ENCODE peak calls at places on chromosomes 5 and 9, in nine cellular contexts. Q is EL; T is Daoy; N is GM04503; D is GM20000; W is sciatic nerve; V is NCI-H1694; U is GM12892; A is effector memory CD8-positive, alpha-beta T cell. S is an unnamed sample.

GRCh38 chr5:169721771-169722170 is 84.7 kb downstream of the DOCK2 start:
- DNase-seq in Q (no peak), T (no peak), N (no peak), D (no peak), W (no peak), V (no peak), U (no peak), A (no peak), S (no peak)

GRCh38 chr9:133609311-133610098 is at the start of gene FAM163B:
- DNase-seq in Q (no peak), T (peak), N (no peak), D (no peak), W (no peak), V (no peak), U (no peak), A (no peak), S (no peak)

GRCh38 chr9:121455527-121456239 is 44.0 kb downstream of the GGTA1 start:
- DNase-seq in Q (no peak), T (peak), N (no peak), D (peak), W (no peak), V (no peak), U (peak), A (no peak), S (no peak)

GRCh38 chr5:10842823-10843222 is 81.8 kb upstream of the DAP start:
- DNase-seq in Q (no peak), T (no peak), N (no peak), D (no peak), W (no peak), V (no peak), U (no peak), A (no peak), S (no peak)

GRCh38 chr9:33230756-33231691 is 8.9 kb upstream of the SPINK4 start:
- DNase-seq in Q (no peak), T (no peak), N (no peak), D (no peak), W (no peak), V (no peak), U (no peak), A (no peak), S (no peak)

GRCh38 chr9:121769939-121770338 is 118.5 kb downstream of the DAB2IP start:
- DNase-seq in Q (no peak), T (no peak), N (no peak), D (no peak), W (no peak), V (no peak), U (no peak), A (no peak), S (no peak)

GRCh38 chr5:151643385-151643784 is 43.3 kb downstream of the SPARC start:
- DNase-seq in Q (no peak), T (no peak), N (no peak), D (no peak), W (no peak), V (no peak), U (no peak), A (no peak), S (no peak)

GRCh38 chr5:169435506-169436230 is 134.7 kb upstream of the SLIT3 start:
- DNase-seq in Q (peak), T (no peak), N (peak), D (no peak), W (no peak), V (no peak), U (no peak), A (no peak), S (no peak)

GRCh38 chr5:1010181-1010510 is 1.5 kb downstream of the NKD2 start:
- DNase-seq in Q (no peak), T (no peak), N (no peak), D (no peak), W (no peak), V (no peak), U (no peak), A (no peak), S (no peak)

GRCh38 chr5:63125862-63126261 is 547.2 kb downstream of the LRRC70 start:
- DNase-seq in Q (peak), T (no peak), N (no peak), D (peak), W (no peak), V (no peak), U (no peak), A (no peak), S (no peak)

GRCh38 chr9:116323571-116323970 is 170.0 kb downstream of the PAPPA start:
- DNase-seq in Q (no peak), T (no peak), N (no peak), D (no peak), W (no peak), V (no peak), U (no peak), A (no peak), S (no peak)

GRCh38 chr9:69758981-69759477 is 782 bp downstream of the PTAR1 start:
- DNase-seq in Q (peak), T (no peak), N (no peak), D (no peak), W (no peak), V (no peak), U (no peak), A (no peak), S (no peak)

GRCh38 chr5:105836263-105836662 is 1834.5 kb downstream of the EFNA5 start:
- DNase-seq in Q (no peak), T (no peak), N (no peak), D (no peak), W (no peak), V (no peak), U (no peak), A (no peak), S (no peak)

GRCh38 chr5:133635051-133635450 is 22.7 kb upstream of the FSTL4 start:
- DNase-seq in Q (peak), T (peak), N (no peak), D (no peak), W (no peak), V (no peak), U (no peak), A (no peak), S (no peak)

GRCh38 chr5:67214713-67215591 is 18.4 kb upstream of the CD180 start:
- DNase-seq in Q (no peak), T (no peak), N (no peak), D (no peak), W (no peak), V (no peak), U (no peak), A (no peak), S (no peak)

GRCh38 chr9:137311971-137312851 is 10.1 kb upstream of the NRARP start:
- DNase-seq in Q (no peak), T (peak), N (no peak), D (peak), W (peak), V (no peak), U (no peak), A (no peak), S (no peak)

GRCh38 chr9:97064171-97064570 is 25.2 kb upstream of the CTSV start:
- DNase-seq in Q (no peak), T (no peak), N (no peak), D (no peak), W (no peak), V (no peak), U (no peak), A (no peak), S (no peak)

GRCh38 chr5:17222679-17223078 is 5.2 kb downstream of the BASP1 start:
- DNase-seq in Q (no peak), T (no peak), N (no peak), D (no peak), W (no peak), V (no peak), U (no peak), A (no peak), S (no peak)

GRCh38 chr5:124754206-124754927 is 7.9 kb upstream of the ZNF608 start:
- DNase-seq in Q (no peak), T (no peak), N (no peak), D (no peak), W (no peak), V (peak), U (no peak), A (no peak), S (no peak)

GRCh38 chr5:174916227-174916626 is 191.8 kb downstream of the MSX2 start:
- DNase-seq in Q (no peak), T (no peak), N (no peak), D (no peak), W (no peak), V (no peak), U (no peak), A (no peak), S (no peak)

GRCh38 chr5:96655506-96655905 is 6.7 kb upstream of the CAST start:
- DNase-seq in Q (peak), T (no peak), N (no peak), D (no peak), W (no peak), V (no peak), U (no peak), A (no peak), S (no peak)

GRCh38 chr9:137369111-137369787 is 53.7 kb downstream of the EXD3 start:
- DNase-seq in Q (no peak), T (no peak), N (no peak), D (no peak), W (peak), V (no peak), U (no peak), A (no peak), S (no peak)

GRCh38 chr5:96789794-96790193 is 18.0 kb downstream of the ERAP1 start:
- DNase-seq in Q (no peak), T (no peak), N (no peak), D (no peak), W (no peak), V (no peak), U (no peak), A (no peak), S (no peak)

GRCh38 chr5:127849891-127850290 is 146.7 kb downstream of the CCDC192 start:
- DNase-seq in Q (no peak), T (no peak), N (no peak), D (no peak), W (no peak), V (no peak), U (no peak), A (no peak), S (no peak)

GRCh38 chr9:92146610-92147009 is 31.4 kb upstream of the SPTLC1 start:
- DNase-seq in Q (peak), T (no peak), N (no peak), D (no peak), W (no peak), V (no peak), U (no peak), A (no peak), S (no peak)

GRCh38 chr5:150584561-150585335 is 55.7 kb upstream of the SYNPO start:
- DNase-seq in Q (no peak), T (no peak), N (no peak), D (no peak), W (peak), V (no peak), U (no peak), A (no peak), S (no peak)

GRCh38 chr9:90919883-90920282 is 118.3 kb downstream of the SYK start:
- DNase-seq in Q (no peak), T (no peak), N (no peak), D (no peak), W (no peak), V (no peak), U (no peak), A (no peak), S (no peak)

GRCh38 chr5:175484322-175484721 is 6.0 kb downstream of the SFXN1 start:
- DNase-seq in Q (no peak), T (no peak), N (no peak), D (no peak), W (no peak), V (no peak), U (no peak), A (no peak), S (no peak)

GRCh38 chr5:52727568-52727967 is 60.1 kb upstream of the ITGA1 start:
- DNase-seq in Q (peak), T (peak), N (peak), D (no peak), W (no peak), V (no peak), U (no peak), A (no peak), S (no peak)

GRCh38 chr9:33452828-33453271 is 5.5 kb upstream of the AQP3 start:
- DNase-seq in Q (peak), T (peak), N (no peak), D (peak), W (no peak), V (peak), U (no peak), A (peak), S (peak)

GRCh38 chr5:55409775-55410174 is 102.0 kb downstream of the MTREX start:
- DNase-seq in Q (no peak), T (no peak), N (no peak), D (no peak), W (no peak), V (no peak), U (no peak), A (no peak), S (no peak)

GRCh38 chr5:121974261-121974660 is 12.5 kb downstream of the SRFBP1 start:
- DNase-seq in Q (peak), T (no peak), N (no peak), D (no peak), W (no peak), V (no peak), U (no peak), A (no peak), S (no peak)

GRCh38 chr5:141383345-141383744 is 803 bp downstream of the PCDHGA7 start:
- DNase-seq in Q (no peak), T (no peak), N (no peak), D (no peak), W (no peak), V (no peak), U (no peak), A (no peak), S (no peak)

GRCh38 chr9:118991366-118992285 is 377.6 kb downstream of the BRINP1 start:
- DNase-seq in Q (no peak), T (no peak), N (no peak), D (no peak), W (no peak), V (no peak), U (no peak), A (no peak), S (no peak)